ENCODE peak calls at places on chromosome 13, in nine cellular contexts. C is esophagus squamous epithelium, F is astrocyte of the cerebellum, H is Peyer's patch, P is AG04449, G is left ventricle myocardium inferior, W is astrocyte of the spinal cord, A is heart left ventricle, L is HCT116. I is an unnamed sample.

GRCh38 chr13:30802501-30802900 is 67.2 kb downstream of the ALOX5AP start:
- DNase-seq in W (no peak), L (no peak), H (no peak), A (no peak), C (no peak), G (no peak), P (no peak), F (no peak), I (no peak)

GRCh38 chr13:112859817-112860190 is 109.2 kb upstream of the MCF2L start:
- DNase-seq in G (no peak), C (no peak), H (no peak), L (no peak), A (no peak), P (no peak), F (peak), W (peak), I (no peak)

GRCh38 chr13:19782049-19782726 is 557 bp downstream of the PSPC1 start:
- DNase-seq in G (peak), C (no peak), H (peak), P (no peak), W (peak), A (peak), F (no peak), L (no peak), I (no peak)

GRCh38 chr13:92767468-92767867 is 459.1 kb upstream of the GPC6 start:
- DNase-seq in L (no peak), H (no peak), F (no peak), G (no peak), P (no peak), A (no peak), C (no peak), W (no peak), I (no peak)

GRCh38 chr13:33676700-33677048 is 141.3 kb upstream of the RFC3 start:
- DNase-seq in P (no peak), W (peak), C (no peak), A (peak), G (peak), H (no peak), L (no peak), F (no peak), I (no peak)

GRCh38 chr13:60012503-60012902 is 151.2 kb downstream of the DIAPH3 start:
- DNase-seq in G (no peak), W (no peak), H (no peak), C (no peak), A (no peak), P (no peak), F (no peak), L (no peak), I (no peak)

GRCh38 chr13:52830946-52831345 is 17.5 kb downstream of the PCDH8 start:
- DNase-seq in A (no peak), C (no peak), L (no peak), G (no peak), P (no peak), W (no peak), H (no peak), F (no peak), I (no peak)

GRCh38 chr13:49597043-49597669 is 11.8 kb upstream of the RCBTB1 start:
- DNase-seq in P (no peak), A (no peak), G (no peak), W (no peak), C (no peak), F (no peak), L (no peak), H (no peak), I (no peak)

GRCh38 chr13:31733066-31733465 is 6.3 kb upstream of the RXFP2 start:
- DNase-seq in A (no peak), C (no peak), H (no peak), P (no peak), W (no peak), F (no peak), L (no peak), G (no peak), I (no peak)

GRCh38 chr13:84132491-84132890 is 250.2 kb upstream of the SLITRK1 start:
- DNase-seq in C (no peak), F (no peak), P (no peak), L (no peak), W (no peak), A (no peak), G (no peak), H (no peak), I (no peak)

GRCh38 chr13:84136582-84136981 is 254.3 kb upstream of the SLITRK1 start:
- DNase-seq in H (no peak), A (no peak), W (no peak), G (no peak), C (no peak), P (no peak), F (no peak), L (no peak), I (no peak)

GRCh38 chr13:84139561-84140158 is 257.4 kb upstream of the SLITRK1 start:
- DNase-seq in A (no peak), C (no peak), L (no peak), F (no peak), P (no peak), W (no peak), G (no peak), H (no peak), I (no peak)

DNA sequence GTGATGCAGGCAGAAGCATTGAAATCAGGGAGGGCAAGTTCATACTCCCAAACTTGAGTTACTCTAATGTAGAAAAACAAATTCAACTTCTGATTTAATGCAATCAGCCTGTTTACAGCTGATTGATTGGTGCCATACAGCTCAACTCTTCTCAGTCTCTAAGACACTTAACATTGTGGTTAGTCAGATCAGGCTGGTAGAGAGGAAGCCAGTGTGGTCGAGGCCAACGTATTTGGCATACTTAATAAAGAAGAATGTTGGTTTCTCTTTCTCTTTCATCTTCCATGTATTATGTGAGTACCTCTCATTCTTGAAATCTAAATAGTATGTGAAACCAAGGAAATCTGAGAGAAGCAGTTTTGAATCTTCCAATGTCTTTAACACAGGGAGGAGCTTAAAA is 255.0 kb upstream of the SLITRK1 start:
- DNase-seq in G (no peak), W (peak), L (no peak), H (no peak), C (no peak), A (no peak), F (peak), P (no peak), I (no peak)
- H3K4me3 ChIP-seq in G (no peak), W (no peak), L (no peak), H (no peak), C (no peak), A (no peak), F (no peak), P (no peak), I (no peak)

GRCh38 chr13:100987993-100988392 is 313.4 kb upstream of the TMTC4 start:
- DNase-seq in C (no peak), W (peak), L (no peak), H (no peak), A (no peak), F (no peak), G (no peak), P (peak), I (no peak)
- TF ChIP-seq CTCF in C (no peak), W (peak), L (no peak), H (no peak), A (no peak), F (peak), G (no peak), P (peak), I (no peak)

GRCh38 chr13:21081926-21082325 is 20.5 kb upstream of the LATS2 start:
- DNase-seq in P (no peak), H (no peak), G (no peak), L (no peak), F (no peak), A (no peak), W (no peak), C (no peak), I (no peak)

GRCh38 chr13:21078501-21078900 is 17.1 kb upstream of the LATS2 start:
- DNase-seq in F (no peak), P (no peak), C (no peak), G (no peak), H (no peak), L (no peak), W (no peak), A (no peak), I (peak)

GRCh38 chr13:21077360-21078353 is 16.3 kb upstream of the LATS2 start:
- DNase-seq in A (no peak), C (no peak), G (no peak), F (no peak), P (no peak), W (no peak), H (no peak), L (no peak), I (no peak)

GRCh38 chr13:21079206-21079605 is 17.8 kb upstream of the LATS2 start:
- DNase-seq in F (no peak), H (no peak), L (no peak), G (no peak), A (no peak), W (peak), P (no peak), C (no peak), I (no peak)

DNA sequence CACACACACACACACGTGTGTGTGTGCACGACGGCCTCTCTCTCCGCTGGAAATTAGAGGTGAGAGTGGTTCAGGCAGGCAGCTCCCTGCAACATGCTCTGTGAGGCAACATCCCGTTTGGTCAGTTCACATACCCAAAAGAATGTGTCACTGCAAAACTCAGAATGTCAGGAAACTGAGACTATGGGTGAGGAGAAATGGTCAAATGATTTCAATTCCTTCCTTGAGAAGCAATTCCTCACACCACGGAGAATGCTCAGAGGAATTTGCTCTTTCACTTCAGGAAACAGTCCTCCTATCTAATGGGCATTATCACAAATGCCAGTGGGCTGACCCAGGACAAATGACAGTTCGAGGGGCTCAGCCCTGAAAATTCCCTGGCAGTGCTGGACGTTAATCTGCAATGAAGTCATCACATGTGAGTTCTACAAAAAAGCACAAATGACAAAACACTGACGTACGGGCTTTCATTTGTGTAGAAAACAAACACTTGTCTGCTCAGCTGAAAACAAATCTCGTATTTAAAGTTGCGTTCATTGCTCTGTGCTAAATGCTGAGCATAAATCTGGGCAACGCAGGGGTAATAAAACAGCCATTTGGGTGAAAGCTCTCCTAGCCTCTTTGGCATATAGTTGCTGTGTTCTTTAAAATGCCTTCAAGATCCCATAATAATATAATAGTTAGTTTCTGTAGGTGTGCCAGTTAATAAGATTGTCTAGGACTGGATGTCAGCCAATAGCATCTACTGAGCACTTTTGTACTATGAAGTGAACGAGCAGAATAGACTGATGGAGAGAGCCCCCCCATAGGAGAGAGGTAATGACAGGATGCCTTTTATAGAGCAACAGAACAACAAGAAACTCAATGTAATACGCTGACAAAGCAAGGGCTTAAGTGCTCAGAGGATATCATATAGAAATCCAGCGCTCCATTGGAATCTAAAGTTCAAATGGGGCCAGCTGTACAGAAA is 18.7 kb upstream of the LATS2 start:
- DNase-seq in C (no peak), F (no peak), W (peak), G (no peak), P (peak), L (no peak), H (no peak), A (peak), I (no peak)
- H3K4me3 ChIP-seq in C (peak), F (peak), W (peak), G (peak), P (peak), L (no peak), H (no peak), A (peak), I (no peak)

GRCh38 chr13:40371531-40372125 is 294.8 kb downstream of the FOXO1 start:
- DNase-seq in C (no peak), P (no peak), H (no peak), A (no peak), G (no peak), L (no peak), W (no peak), F (no peak), I (no peak)
- TF ChIP-seq CTCF in C (no peak), P (no peak), H (no peak), A (no peak), G (no peak), L (no peak), W (no peak), F (no peak), I (no peak)

GRCh38 chr13:104132849-104133248 is 1066.6 kb upstream of the SLC10A2 start:
- DNase-seq in H (no peak), L (no peak), A (no peak), W (no peak), C (no peak), G (no peak), F (no peak), P (no peak), I (no peak)
- H3K4me3 ChIP-seq in H (no peak), L (no peak), A (no peak), W (no peak), C (no peak), G (no peak), F (no peak), P (no peak), I (no peak)

GRCh38 chr13:36530050-36530789 is 97.9 kb downstream of the CCNA1 start:
- DNase-seq in P (no peak), A (no peak), G (no peak), C (no peak), W (peak), F (peak), L (no peak), H (no peak), I (no peak)
- TF ChIP-seq CTCF in P (no peak), A (no peak), G (no peak), C (no peak), W (no peak), F (no peak), L (no peak), H (no peak), I (no peak)

GRCh38 chr13:109326601-109327000 is 459.8 kb downstream of the IRS2 start:
- DNase-seq in L (no peak), A (no peak), G (no peak), W (no peak), P (no peak), H (no peak), C (no peak), F (no peak), I (no peak)
- H3K4me3 ChIP-seq in L (no peak), A (no peak), G (no peak), W (no peak), P (no peak), H (no peak), C (no peak), F (no peak), I (no peak)

GRCh38 chr13:97423300-97424045 is 10.5 kb upstream of the RAP2A start:
- DNase-seq in H (no peak), P (no peak), L (no peak), F (no peak), A (peak), W (no peak), G (no peak), C (no peak), I (no peak)

GRCh38 chr13:97429681-97430081 is 4.3 kb upstream of the RAP2A start:
- DNase-seq in G (no peak), W (peak), F (no peak), A (no peak), L (no peak), P (no peak), H (no peak), C (no peak), I (no peak)

GRCh38 chr13:97425570-97425969 is 8.4 kb upstream of the RAP2A start:
- DNase-seq in A (no peak), C (no peak), P (no peak), W (no peak), H (no peak), F (no peak), G (no peak), L (no peak), I (no peak)

GRCh38 chr13:97430296-97430695 is 3.7 kb upstream of the RAP2A start:
- DNase-seq in H (no peak), P (no peak), W (no peak), L (no peak), C (no peak), A (no peak), F (no peak), G (no peak), I (no peak)

DNA sequence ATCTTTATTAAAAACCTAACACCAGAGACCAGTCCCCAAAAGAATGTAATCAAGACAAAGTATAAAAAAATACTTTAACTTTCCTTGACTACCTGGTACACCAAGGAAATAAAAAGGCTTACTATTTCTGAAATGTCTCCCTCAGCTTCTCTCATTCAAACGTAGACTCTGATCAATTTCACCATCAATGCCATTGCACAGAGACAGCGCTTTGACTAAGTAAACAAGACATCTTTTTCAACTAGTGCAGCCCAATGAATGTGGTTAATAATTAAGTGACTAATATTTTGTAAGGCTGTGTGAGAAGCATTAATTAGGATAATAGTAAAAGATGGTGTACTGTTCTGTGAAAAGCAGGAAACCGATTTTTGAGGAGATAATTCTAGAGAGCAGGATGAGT is 7.3 kb upstream of the RAP2A start:
- DNase-seq in A (no peak), F (no peak), P (no peak), G (no peak), W (no peak), L (no peak), H (no peak), C (no peak), I (no peak)
- TF ChIP-seq CTCF in A (no peak), F (no peak), P (no peak), G (no peak), W (no peak), L (no peak), H (no peak), C (no peak), I (no peak)

GRCh38 chr13:74210693-74211393 is 76.6 kb upstream of the KLF12 start:
- DNase-seq in W (peak), G (no peak), F (peak), C (no peak), A (no peak), L (no peak), P (peak), H (no peak), I (no peak)
- H3K4me3 ChIP-seq in W (no peak), G (no peak), F (no peak), C (no peak), A (no peak), L (no peak), P (no peak), H (no peak), I (no peak)

I was measured in HFF-Myc.